ENCODE peak calls at places on chromosome 17, in eight cellular contexts. D is neural progenitor cell, W is cardiac muscle cell, Q is ascending aorta, B is OCI-LY7, S is ovary, L is thoracic aorta, P is upper lobe of left lung. E is an unnamed sample.

GRCh38 chr17:78497115-78497540 is 80.1 kb downstream of the DNAH17 start:
- DNase-seq in D (peak; percentile 87), W (peak; percentile 81), Q (peak; percentile 68), B (peak; percentile 77), S (peak; percentile 71), L (no peak), P (no peak), E (peak; percentile 37)

GRCh38 chr17:77427471-77427991 is 286.8 kb downstream of the SEC14L1 start:
- DNase-seq in D (no peak), W (no peak), Q (peak; percentile 89), B (no peak), S (peak; percentile 86), L (no peak), P (peak; percentile 61), E (no peak)

GRCh38 chr17:50904522-50905459 is 38.6 kb upstream of the TOB1 start:
- DNase-seq in D (peak; percentile 50), W (no peak), Q (peak; percentile 82), B (peak; percentile 23), S (peak; percentile 83), L (peak; percentile 33), P (peak; percentile 82), E (no peak)

GRCh38 chr17:19706791-19707727 is 9.3 kb downstream of the SLC47A2 start:
- DNase-seq in D (peak; percentile 71), W (peak; percentile 45), Q (no peak), B (no peak), S (no peak), L (no peak), P (no peak), E (no peak)

GRCh38 chr17:58337126-58337599 is 8.6 kb upstream of the TSPOAP1 start:
- DNase-seq in D (no peak), W (no peak), Q (no peak), B (peak; percentile 81), S (no peak), L (no peak), P (no peak), E (peak; percentile 52)

GRCh38 chr17:48310748-48311213 is 119.2 kb downstream of the SKAP1 start:
- DNase-seq in D (peak; percentile 53), W (peak; percentile 38), Q (no peak), B (no peak), S (no peak), L (no peak), P (no peak), E (no peak)

GRCh38 chr17:1060991-1061390 is 64.1 kb downstream of the TIMM22 start:
- DNase-seq in D (no peak), W (no peak), Q (peak; percentile 81), B (no peak), S (no peak), L (peak; percentile 53), P (peak; percentile 73), E (no peak)

GRCh38 chr17:50027639-50028206 is 28.2 kb upstream of the ITGA3 start:
- DNase-seq in D (no peak), W (no peak), Q (peak; percentile 96), B (no peak), S (peak; percentile 71), L (peak; percentile 74), P (peak; percentile 56), E (no peak)

GRCh38 chr17:47946929-47947397 is 5.6 kb downstream of the PNPO start:
- DNase-seq in D (peak; percentile 75), W (peak; percentile 71), Q (peak; percentile 88), B (peak; percentile 71), S (no peak), L (peak; percentile 52), P (no peak), E (peak; percentile 82)

GRCh38 chr17:82837586-82838320 is 2.1 kb downstream of the ZNF750 start:
- DNase-seq in D (no peak), W (no peak), Q (no peak), B (no peak), S (peak; percentile 33), L (no peak), P (no peak), E (no peak)

GRCh38 chr17:51289776-51290175 is 29.4 kb downstream of the UTP18 start:
- DNase-seq in D (no peak), W (no peak), Q (no peak), B (no peak), S (no peak), L (no peak), P (no peak), E (no peak)

GRCh38 chr17:63696381-63696961 is 3.5 kb downstream of the LIMD2 start:
- DNase-seq in D (peak; percentile 75), W (peak; percentile 53), Q (no peak), B (peak; percentile 84), S (no peak), L (no peak), P (no peak), E (peak; percentile 62)

GRCh38 chr17:72609501-72609900 is 483.0 kb downstream of the SLC39A11 start:
- DNase-seq in D (no peak), W (no peak), Q (no peak), B (no peak), S (no peak), L (no peak), P (no peak), E (no peak)

GRCh38 chr17:78111727-78112507 is 16.6 kb downstream of the TMC6 start:
- DNase-seq in D (no peak), W (no peak), Q (no peak), B (no peak), S (peak; percentile 41), L (no peak), P (peak; percentile 77), E (no peak)

GRCh38 chr17:27413295-27413694 is 43.0 kb upstream of the KSR1 start:
- DNase-seq in D (no peak), W (no peak), Q (no peak), B (no peak), S (no peak), L (no peak), P (no peak), E (no peak)

GRCh38 chr17:50272711-50273653 is 1.3 kb upstream of the TMEM92 start:
- DNase-seq in D (peak; percentile 87), W (peak; percentile 78), Q (no peak), B (peak; percentile 48), S (peak; percentile 86), L (no peak), P (peak; percentile 95), E (peak; percentile 43)

GRCh38 chr17:48054238-48055185 is 6.4 kb downstream of the NFE2L1 start:
- DNase-seq in D (peak; percentile 99), W (peak; percentile 97), Q (no peak), B (no peak), S (peak; percentile 90), L (no peak), P (peak; percentile 73), E (no peak)

DNA sequence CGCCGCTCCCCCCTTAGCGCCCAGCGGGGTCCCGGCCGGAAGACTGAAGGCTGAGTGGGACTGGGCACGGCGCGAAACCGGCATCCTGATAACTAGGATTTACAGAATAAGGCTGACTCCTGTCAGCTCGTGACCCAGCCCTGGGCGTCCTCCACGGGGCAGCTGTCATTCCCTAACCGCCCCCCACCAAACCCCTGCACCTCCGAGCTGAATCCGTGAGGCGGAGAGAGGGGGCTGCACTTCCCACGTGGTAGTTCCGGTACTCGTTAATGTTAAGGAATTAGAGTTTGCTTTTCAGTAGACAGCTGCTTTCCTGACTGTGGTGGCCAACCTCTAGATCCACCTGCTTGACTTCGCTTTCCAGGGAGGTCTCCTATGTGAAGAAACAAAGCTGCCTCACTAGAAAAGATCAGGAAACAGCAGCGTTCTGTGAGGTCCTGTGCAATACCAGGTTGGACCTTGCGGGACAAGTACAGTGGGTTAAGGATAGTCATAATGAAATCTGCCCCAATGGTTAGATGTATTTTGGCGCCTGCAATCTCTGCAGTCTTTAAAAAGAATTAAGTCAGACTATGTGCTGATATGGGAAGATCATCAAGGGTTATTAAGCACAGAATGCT is 1.0 kb upstream of the WBP2 start:
- DNase-seq in D (no peak), W (no peak), Q (no peak), B (peak; percentile 66), S (no peak), L (no peak), P (no peak), E (no peak)
- H3K4me1 ChIP-seq in D (peaks cover 4% of the 10 kb centered on the region), W (peaks cover 4% of the 10 kb centered on the region), Q (peaks cover 3% of the 10 kb centered on the region), B (peaks cover 33% of the 10 kb centered on the region), S (peaks cover 2% of the 10 kb centered on the region), L (peaks cover 18% of the 10 kb centered on the region), P (peaks cover 43% of the 10 kb centered on the region), E (peaks cover 22% of the 10 kb centered on the region)

DNA sequence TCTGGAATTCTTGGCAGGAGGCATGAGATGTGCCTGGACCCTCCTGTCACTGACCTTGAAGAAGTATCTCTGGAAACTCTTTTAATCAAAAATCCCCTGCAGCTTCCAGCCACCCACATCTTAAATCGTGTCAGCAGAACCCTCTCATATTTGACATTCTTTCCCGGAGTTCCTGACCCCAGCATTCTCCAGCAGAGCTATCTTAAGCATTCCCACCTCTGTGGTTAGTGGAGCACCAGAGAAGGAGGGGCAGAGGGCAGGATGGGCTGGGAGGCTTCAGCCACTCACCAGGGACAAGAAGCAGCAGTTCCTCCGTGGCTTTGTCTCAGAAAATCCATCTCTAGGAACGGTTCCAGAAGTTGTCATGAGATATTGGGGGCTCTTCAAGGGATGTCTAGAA is 149.9 kb downstream of the RGS9 start:
- DNase-seq in D (no peak), W (peak; percentile 42), Q (peak; percentile 12), B (no peak), S (no peak), L (no peak), P (no peak), E (no peak)
- H3K4me1 ChIP-seq in D (peaks cover 5% of the 10 kb centered on the region), W (peaks cover 2% of the 10 kb centered on the region), Q (no peaks in the 10 kb centered on the region), B (no peaks in the 10 kb centered on the region), S (no peaks in the 10 kb centered on the region), L (no peaks in the 10 kb centered on the region), P (no peaks in the 10 kb centered on the region), E (no peaks in the 10 kb centered on the region)

DNA sequence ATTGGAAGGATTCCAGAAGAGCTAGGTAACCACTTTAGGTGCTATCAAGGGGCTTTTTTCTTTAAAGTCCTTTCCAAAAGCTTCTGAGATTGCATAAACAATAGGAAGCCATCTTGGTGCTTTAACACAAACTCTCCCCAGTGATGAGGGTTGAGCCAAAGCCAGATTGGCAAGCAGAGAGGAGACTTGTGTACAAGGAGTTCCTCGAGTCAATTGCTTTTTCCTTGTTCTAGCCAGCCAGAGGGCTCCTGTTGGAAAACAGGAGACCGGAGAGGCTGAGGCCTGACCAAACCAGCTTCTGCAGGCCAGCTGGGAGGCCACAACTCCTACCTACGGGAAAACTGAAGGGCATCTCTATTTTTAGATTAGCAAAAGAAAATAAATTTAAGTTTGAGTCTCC is 46.5 kb downstream of the MAPT start:
- DNase-seq in D (no peak), W (no peak), Q (no peak), B (no peak), S (no peak), L (peak; percentile 5), P (no peak), E (no peak)
- H3K4me1 ChIP-seq in D (peaks cover 12% of the 10 kb centered on the region), W (no peaks in the 10 kb centered on the region), Q (peaks cover 2% of the 10 kb centered on the region), B (no peaks in the 10 kb centered on the region), S (peaks cover 4% of the 10 kb centered on the region), L (peaks cover 7% of the 10 kb centered on the region), P (peaks cover 3% of the 10 kb centered on the region), E (no peaks in the 10 kb centered on the region)

DNA sequence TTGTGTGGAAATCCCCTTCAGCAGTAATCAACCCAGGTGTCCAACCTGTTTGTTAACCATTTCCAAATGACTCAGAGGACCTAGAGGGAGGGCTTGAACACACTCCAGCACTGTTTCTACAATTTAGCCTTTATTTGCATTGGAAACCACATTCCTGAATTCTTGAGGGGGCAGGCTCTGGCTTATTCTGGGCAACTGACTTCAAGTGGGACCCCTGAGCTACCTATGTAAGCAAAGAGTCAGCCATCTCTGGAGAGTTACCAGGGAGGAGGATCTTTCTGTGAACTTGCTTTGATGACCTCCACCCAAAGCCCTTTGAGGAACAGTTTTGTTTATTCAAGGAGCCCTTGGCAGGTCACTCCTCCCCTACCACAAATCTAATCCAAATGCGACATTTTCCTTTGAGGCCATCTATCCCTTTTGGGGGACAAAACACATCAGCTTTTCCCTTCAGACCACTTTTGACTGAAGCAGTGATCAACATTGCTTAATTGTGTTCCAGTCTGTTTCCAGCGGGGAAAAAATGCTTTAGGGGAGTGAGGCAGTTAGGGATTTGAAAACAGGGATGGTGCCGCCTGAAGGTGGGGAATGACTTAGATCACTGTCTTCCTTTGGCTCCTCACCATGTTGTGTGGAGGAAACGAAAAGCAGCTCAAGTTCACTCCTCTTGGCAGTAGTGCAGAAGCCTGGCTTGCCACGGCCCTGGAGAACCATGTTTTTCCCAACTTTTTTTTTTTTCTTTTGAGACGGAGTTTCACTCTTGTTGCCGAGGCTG is 46.2 kb downstream of the TUBD1 start:
- DNase-seq in D (no peak), W (no peak), Q (no peak), B (peak; percentile 53), S (peak; percentile 70), L (no peak), P (no peak), E (no peak)
- H3K4me1 ChIP-seq in D (peaks cover 3% of the 10 kb centered on the region), W (peaks cover 7% of the 10 kb centered on the region), Q (no peaks in the 10 kb centered on the region), B (peaks cover 45% of the 10 kb centered on the region), S (peaks cover 18% of the 10 kb centered on the region), L (peaks cover 34% of the 10 kb centered on the region), P (peaks cover 52% of the 10 kb centered on the region), E (peaks cover 50% of the 10 kb centered on the region)